ENCODE peak calls at places on chromosomes 16 and 17, in six cellular contexts. Z is HCT116, K is MM.1S, C is fibroblast of lung, U is Peyer's patch, F is hepatocyte. X is an unnamed sample.

GRCh38 chr17:42387663-42388380 is 420 bp downstream of the STAT3 start:
- DNase-seq in K (peak; percentile 18), U (peak; percentile 71), F (peak; percentile 39), Z (no peak), C (peak; percentile 33), X (no peak)

GRCh38 chr17:77285594-77286390 is 145.0 kb downstream of the SEC14L1 start:
- DNase-seq in Z (no peak), U (peak; percentile 86), F (peak; percentile 75), C (peak; percentile 86), K (no peak), X (peak; percentile 83)

GRCh38 chr16:29815793-29816693 is at the start of gene PAGR1:
- DNase-seq in C (peak; percentile 100), Z (peak; percentile 99), K (peak; percentile 99), U (peak; percentile 98), F (peak; percentile 99), X (peak; percentile 99)

GRCh38 chr16:12147681-12148479 is 171.3 kb downstream of the SNX29 start:
- DNase-seq in K (no peak), F (no peak), Z (no peak), C (no peak), U (no peak), X (no peak)

GRCh38 chr17:18025596-18026407 is 13.2 kb downstream of the ATPAF2 start:
- DNase-seq in U (no peak), Z (no peak), C (no peak), F (no peak), K (no peak), X (no peak)

GRCh38 chr16:84712801-84713775 is 13.3 kb downstream of the USP10 start:
- DNase-seq in C (no peak), U (no peak), F (no peak), Z (no peak), K (no peak), X (no peak)

GRCh38 chr16:12406840-12407690 is 396.6 kb downstream of the CPPED1 start:
- DNase-seq in F (no peak), Z (no peak), K (no peak), U (no peak), C (peak; percentile 32), X (no peak)

GRCh38 chr17:37698132-37698615 is 46.7 kb downstream of the HNF1B start:
- DNase-seq in U (no peak), K (no peak), F (no peak), Z (peak; percentile 16), C (no peak), X (peak; percentile 29)

GRCh38 chr17:48795444-48796162 is 21.4 kb downstream of the TTLL6 start:
- DNase-seq in F (peak; percentile 80), C (peak; percentile 77), K (no peak), U (no peak), Z (peak; percentile 36), X (peak; percentile 41)

GRCh38 chr17:48799069-48799710 is 17.8 kb downstream of the TTLL6 start:
- DNase-seq in Z (no peak), K (no peak), C (no peak), U (peak; percentile 77), F (peak; percentile 24), X (no peak)

GRCh38 chr17:48804936-48805411 is 12.1 kb downstream of the TTLL6 start:
- DNase-seq in K (peak; percentile 63), F (peak; percentile 79), Z (peak; percentile 77), C (peak; percentile 52), U (peak; percentile 82), X (peak; percentile 38)

DNA sequence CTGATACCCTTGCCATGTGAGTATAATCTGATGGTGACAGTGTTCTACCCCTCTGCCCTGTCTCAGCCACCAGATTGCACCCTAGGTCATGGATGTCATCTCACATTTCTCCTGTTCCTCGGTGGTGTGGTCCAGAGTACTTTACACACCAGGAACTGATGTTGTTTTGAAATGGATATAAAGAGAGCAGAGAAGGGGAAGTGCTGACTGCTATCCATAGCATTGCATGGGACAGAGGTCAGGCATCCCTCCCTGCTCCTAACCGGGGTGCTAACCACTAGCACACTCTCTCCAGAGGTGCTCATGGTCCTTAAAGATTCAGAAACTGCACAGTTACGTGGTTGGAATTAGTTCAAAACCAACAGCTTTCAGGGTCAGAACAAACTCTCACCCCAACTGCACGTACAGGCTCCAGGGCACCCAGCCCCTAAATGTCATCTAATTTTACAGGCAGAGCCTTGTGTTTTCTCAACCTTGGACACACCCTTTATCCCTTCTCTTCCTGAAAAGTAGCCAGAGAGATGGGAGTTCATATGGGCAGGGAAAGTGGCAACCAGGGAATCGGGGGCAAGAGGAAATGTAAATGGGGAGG is 16.3 kb downstream of the TTLL6 start:
- DNase-seq in K (no peak), U (no peak), Z (no peak), F (no peak), C (no peak), X (no peak)
- TF ChIP-seq CTCF in K (no peak), U (no peak), Z (no peak), F (no peak), C (no peak), X (no peak)

DNA sequence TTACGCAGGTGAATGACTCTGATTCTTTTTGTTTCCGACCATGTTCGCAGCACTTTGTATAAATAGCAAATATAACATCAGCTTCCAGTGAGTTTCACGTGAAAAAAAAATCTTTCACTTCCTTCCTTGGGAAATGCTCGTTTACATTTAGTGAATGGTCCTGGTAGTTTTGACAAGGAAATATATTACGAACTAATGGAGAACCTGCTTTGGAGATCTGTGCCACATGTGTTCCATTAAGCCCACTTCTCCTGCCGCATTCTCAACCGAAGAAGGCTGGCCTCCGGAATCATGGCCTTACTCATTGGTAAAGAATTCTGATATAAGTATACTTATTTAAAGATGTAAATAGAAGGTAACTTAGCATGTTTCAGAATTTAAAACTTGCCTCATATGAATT is 3.6 kb downstream of the CRAMP1 start:
- DNase-seq in F (no peak), C (peak; percentile 11), K (no peak), Z (no peak), U (no peak), X (no peak)
- H3K4me3 ChIP-seq in F (peak overlapping the region; percentile 50), C (peak overlapping the region; percentile 83), K (no peak overlapping the region), Z (no peak overlapping the region), U (peak overlapping the region; percentile 96), X (peak overlapping the region; percentile 1)

GRCh38 chr16:86566601-86566965 is at the start of gene FOXC2:
- DNase-seq in C (peak; percentile 97), U (peak; percentile 69), K (no peak), F (peak; percentile 91), Z (no peak), X (peak; percentile 95)

GRCh38 chr16:86568677-86569623 is 2.3 kb downstream of the FOXC2 start:
- DNase-seq in F (no peak), U (no peak), K (no peak), Z (no peak), C (no peak), X (no peak)

GRCh38 chr16:86569843-86570447 is 3.3 kb downstream of the FOXC2 start:
- DNase-seq in K (no peak), U (no peak), Z (no peak), C (no peak), F (no peak), X (no peak)

GRCh38 chr16:86566966-86567700 is 504 bp downstream of the FOXC2 start:
- DNase-seq in K (no peak), C (peak; percentile 75), Z (no peak), U (no peak), F (peak; percentile 40), X (peak; percentile 68)

DNA sequence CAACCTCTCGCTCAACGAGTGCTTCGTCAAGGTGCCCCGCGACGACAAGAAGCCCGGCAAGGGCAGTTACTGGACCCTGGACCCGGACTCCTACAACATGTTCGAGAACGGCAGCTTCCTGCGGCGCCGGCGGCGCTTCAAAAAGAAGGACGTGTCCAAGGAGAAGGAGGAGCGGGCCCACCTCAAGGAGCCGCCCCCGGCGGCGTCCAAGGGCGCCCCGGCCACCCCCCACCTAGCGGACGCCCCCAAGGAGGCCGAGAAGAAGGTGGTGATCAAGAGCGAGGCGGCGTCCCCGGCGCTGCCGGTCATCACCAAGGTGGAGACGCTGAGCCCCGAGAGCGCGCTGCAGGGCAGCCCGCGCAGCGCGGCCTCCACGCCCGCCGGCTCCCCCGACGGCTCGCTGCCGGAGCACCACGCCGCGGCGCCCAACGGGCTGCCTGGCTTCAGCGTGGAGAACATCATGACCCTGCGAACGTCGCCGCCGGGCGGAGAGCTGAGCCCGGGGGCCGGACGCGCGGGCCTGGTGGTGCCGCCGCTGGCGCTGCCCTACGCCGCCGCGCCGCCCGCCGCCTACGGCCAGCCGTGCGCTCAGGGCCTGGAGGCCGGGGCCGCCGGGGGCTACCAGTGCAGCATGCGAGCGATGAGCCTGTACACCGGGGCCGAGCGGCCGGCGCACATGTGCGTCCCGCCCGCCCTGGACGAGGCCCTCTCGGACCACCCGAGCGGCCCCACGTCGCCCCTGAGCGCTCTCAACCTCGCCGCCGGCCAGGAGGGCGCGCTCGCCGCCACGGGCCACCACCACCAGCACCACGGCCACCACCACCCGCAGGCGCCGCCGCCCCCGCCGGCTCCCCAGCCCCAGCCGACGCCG is 1.3 kb downstream of the FOXC2 start:
- DNase-seq in F (peak; percentile 26), C (peak; percentile 52), U (no peak), K (no peak), Z (no peak), X (no peak)
- H3K27ac ChIP-seq in F (no peak overlapping the region), C (peak overlapping the region; percentile 67), U (peak overlapping the region; percentile 35), K (no peak overlapping the region), Z (no peak overlapping the region), X (peak overlapping the region; percentile 79)

GRCh38 chr17:4032738-4033137 is 68.5 kb upstream of the ATP2A3 start:
- DNase-seq in F (no peak), C (no peak), K (no peak), U (no peak), Z (no peak), X (no peak)

GRCh38 chr17:4032245-4032644 is 68.0 kb upstream of the ATP2A3 start:
- DNase-seq in F (no peak), K (no peak), U (no peak), C (no peak), Z (no peak), X (no peak)

GRCh38 chr17:4033751-4034251 is 69.6 kb upstream of the ATP2A3 start:
- DNase-seq in C (no peak), Z (no peak), F (peak; percentile 45), U (no peak), K (no peak), X (no peak)

GRCh38 chr17:4038076-4038475 is 73.8 kb upstream of the ATP2A3 start:
- DNase-seq in Z (no peak), C (no peak), F (no peak), K (no peak), U (no peak), X (no peak)

GRCh38 chr17:4035081-4035680 is 70.9 kb upstream of the ATP2A3 start:
- DNase-seq in K (no peak), F (no peak), U (no peak), C (no peak), Z (no peak), X (no peak)
- TF ChIP-seq CTCF in K (no peak), F (peak; percentile 13), U (no peak), C (no peak), Z (peak; percentile 22), X (no peak)

X was measured in brain microvascular endothelial cell.